ENCODE peak calls at places on chromosomes 1 and 21, in nine cellular contexts. P is Caco-2; I is cardiac muscle cell; T is neural progenitor cell; G is CD8-positive, alpha-beta T cell; Q is ovary; L is astrocyte of the spinal cord; K is PC-9; D is esophagus squamous epithelium. Z is an unnamed sample.

GRCh38 chr1:195794225-195794624 is 814.0 kb downstream of the KCNT2 start:
- DNase-seq in L (no peak), D (no peak), P (no peak), Q (no peak), G (no peak), K (no peak), I (no peak), T (no peak), Z (no peak)

GRCh38 chr21:33246963-33247362 is 17.2 kb downstream of the IFNAR2 start:
- DNase-seq in D (no peak), G (no peak), Q (no peak), T (no peak), L (no peak), I (no peak), P (no peak), K (no peak), Z (no peak)

GRCh38 chr1:227270554-227270953 is 47.7 kb downstream of the CDC42BPA start:
- DNase-seq in K (no peak), P (no peak), Q (no peak), G (no peak), L (no peak), D (no peak), T (no peak), I (peak), Z (no peak)

GRCh38 chr1:162230096-162230495 is 146.6 kb downstream of the SPATA46 start:
- DNase-seq in P (peak), D (no peak), I (peak), L (peak), T (peak), K (no peak), Q (no peak), G (no peak), Z (no peak)

GRCh38 chr1:155591770-155592169 is 18.2 kb upstream of the MSTO1 start:
- DNase-seq in D (no peak), K (peak), Q (no peak), P (peak), T (peak), L (peak), G (peak), I (peak), Z (peak)

GRCh38 chr21:31911138-31911907 is 38.5 kb downstream of the HUNK start:
- DNase-seq in L (no peak), Q (no peak), K (no peak), G (no peak), I (no peak), P (no peak), T (no peak), D (no peak), Z (no peak)

GRCh38 chr1:165631403-165632151 is 543 bp downstream of the MGST3 start:
- DNase-seq in K (peak), G (peak), L (peak), P (peak), Q (peak), I (peak), T (peak), D (no peak), Z (peak)

GRCh38 chr1:38790422-38791212 is 69.0 kb downstream of the RRAGC start:
- DNase-seq in I (no peak), T (no peak), Q (no peak), G (no peak), P (no peak), K (no peak), L (no peak), D (no peak), Z (no peak)

GRCh38 chr1:222653178-222653827 is 35.4 kb downstream of the MIA3 start:
- DNase-seq in G (no peak), I (no peak), L (no peak), Q (no peak), P (no peak), T (no peak), D (no peak), K (no peak), Z (no peak)

GRCh38 chr1:45864765-45865164 is 61.4 kb downstream of the MAST2 start:
- DNase-seq in G (no peak), I (peak), Q (no peak), K (no peak), T (no peak), L (peak), P (no peak), D (no peak), Z (no peak)

GRCh38 chr1:9629445-9630201 is 21.9 kb upstream of the PIK3CD start:
- DNase-seq in K (no peak), P (no peak), T (no peak), I (no peak), L (no peak), G (peak), D (peak), Q (peak), Z (no peak)

GRCh38 chr1:54715493-54716298 is at the start of gene TTC4:
- DNase-seq in T (peak), I (peak), G (peak), Q (peak), L (peak), D (no peak), P (peak), K (peak), Z (peak)

GRCh38 chr1:157523774-157524501 is 28.4 kb downstream of the FCRL5 start:
- DNase-seq in K (no peak), T (no peak), Q (no peak), L (no peak), G (no peak), D (no peak), I (no peak), P (no peak), Z (no peak)

GRCh38 chr1:3663999-3664699 is 11.8 kb downstream of the TP73 start:
- DNase-seq in L (no peak), G (no peak), Q (peak), K (no peak), I (no peak), P (no peak), D (no peak), T (no peak), Z (no peak)

GRCh38 chr1:16348414-16349182 is 3.7 kb downstream of the FBXO42 start:
- DNase-seq in P (no peak), T (no peak), L (peak), Q (no peak), K (no peak), D (no peak), I (peak), G (no peak), Z (peak)

GRCh38 chr1:214514032-214514818 is 37.2 kb downstream of the PTPN14 start:
- DNase-seq in Q (peak), G (no peak), P (no peak), L (peak), I (peak), D (no peak), K (no peak), T (peak), Z (peak)

GRCh38 chr21:27713159-27714109 is 746.5 kb upstream of the ADAMTS5 start:
- DNase-seq in T (no peak), G (no peak), Q (no peak), D (no peak), I (no peak), K (no peak), P (no peak), L (no peak), Z (peak)

GRCh38 chr1:71307451-71307850 is 226.6 kb upstream of the ZRANB2 start:
- DNase-seq in T (no peak), D (no peak), P (no peak), K (no peak), L (peak), Q (no peak), I (peak), G (no peak), Z (peak)

GRCh38 chr1:245085508-245086095 is 69.2 kb upstream of the KIF26B start:
- DNase-seq in T (no peak), K (no peak), G (no peak), L (peak), I (peak), P (no peak), Q (no peak), D (no peak), Z (peak)

GRCh38 chr1:110765640-110766335 is 91.0 kb upstream of the KCNA3 start:
- DNase-seq in D (no peak), T (peak), Q (no peak), L (peak), I (peak), G (peak), P (no peak), K (no peak), Z (peak)

GRCh38 chr1:29767088-29767685 is 530.9 kb downstream of the PTPRU start:
- DNase-seq in P (no peak), I (no peak), T (no peak), Q (no peak), K (no peak), L (no peak), D (no peak), G (no peak), Z (no peak)

GRCh38 chr1:224851210-224851849 is 78.1 kb upstream of the DNAH14 start:
- DNase-seq in Q (no peak), T (peak), I (peak), D (no peak), P (peak), K (peak), L (peak), G (peak), Z (peak)

GRCh38 chr1:99176753-99177152 is 87.5 kb upstream of the PLPPR4 start:
- DNase-seq in T (no peak), P (no peak), D (no peak), L (no peak), K (no peak), I (no peak), Q (no peak), G (no peak), Z (peak)

GRCh38 chr1:203346060-203346754 is 4.7 kb downstream of the FMOD start:
- DNase-seq in P (no peak), L (peak), I (peak), T (no peak), Q (no peak), K (no peak), G (no peak), D (no peak), Z (no peak)

GRCh38 chr1:69932760-69933159 is 272.6 kb downstream of the LRRC40 start:
- DNase-seq in P (no peak), K (no peak), T (no peak), Q (no peak), D (no peak), G (no peak), I (no peak), L (no peak), Z (no peak)

GRCh38 chr1:232776526-232776925 is 28.7 kb upstream of the MAP10 start:
- DNase-seq in L (no peak), I (no peak), K (no peak), D (no peak), T (no peak), G (no peak), P (no peak), Q (no peak), Z (no peak)

GRCh38 chr1:25090707-25091422 is 141.4 kb downstream of the SYF2 start:
- DNase-seq in L (peak), P (peak), K (no peak), I (no peak), Q (no peak), G (no peak), D (no peak), T (no peak), Z (no peak)

GRCh38 chr21:31078796-31079195 is 40.5 kb upstream of the KRTAP19-8 start:
- DNase-seq in L (no peak), P (no peak), G (no peak), K (no peak), Q (no peak), I (peak), T (no peak), D (no peak), Z (peak)

GRCh38 chr1:115671176-115672062 is 29.6 kb downstream of the VANGL1 start:
- DNase-seq in D (no peak), I (no peak), L (peak), P (peak), T (no peak), K (peak), Q (no peak), G (no peak), Z (no peak)

GRCh38 chr1:111475706-111476105 is 1.9 kb downstream of the C1orf162 start:
- DNase-seq in I (no peak), D (no peak), T (no peak), G (no peak), K (no peak), L (no peak), P (no peak), Q (no peak), Z (no peak)

GRCh38 chr1:209510063-209510462 is 73.5 kb upstream of the CAMK1G start:
- DNase-seq in P (no peak), I (no peak), D (no peak), K (no peak), G (no peak), T (no peak), Q (no peak), L (no peak), Z (no peak)

GRCh38 chr1:224529844-224530243 is 86.3 kb upstream of the CNIH3 start:
- DNase-seq in T (no peak), D (no peak), Q (no peak), I (no peak), L (no peak), P (no peak), G (no peak), K (no peak), Z (no peak)

GRCh38 chr1:186218661-186219352 is 156.2 kb downstream of the TPR start:
- DNase-seq in T (no peak), D (no peak), G (no peak), P (no peak), L (no peak), I (no peak), K (no peak), Q (no peak), Z (no peak)

GRCh38 chr1:203316626-203317093 is 11.3 kb downstream of the BTG2 start:
- DNase-seq in D (no peak), P (peak), T (no peak), K (peak), G (no peak), Q (no peak), L (no peak), I (peak), Z (peak)

GRCh38 chr1:66980745-66981367 is 56.1 kb downstream of the MIER1 start:
- DNase-seq in G (no peak), I (no peak), Q (no peak), T (no peak), P (no peak), L (no peak), K (no peak), D (no peak), Z (peak)

GRCh38 chr1:30682396-30683275 is 40.7 kb downstream of the MATN1 start:
- DNase-seq in T (no peak), Q (no peak), D (no peak), I (no peak), L (no peak), G (no peak), K (no peak), P (no peak), Z (no peak)

DNA sequence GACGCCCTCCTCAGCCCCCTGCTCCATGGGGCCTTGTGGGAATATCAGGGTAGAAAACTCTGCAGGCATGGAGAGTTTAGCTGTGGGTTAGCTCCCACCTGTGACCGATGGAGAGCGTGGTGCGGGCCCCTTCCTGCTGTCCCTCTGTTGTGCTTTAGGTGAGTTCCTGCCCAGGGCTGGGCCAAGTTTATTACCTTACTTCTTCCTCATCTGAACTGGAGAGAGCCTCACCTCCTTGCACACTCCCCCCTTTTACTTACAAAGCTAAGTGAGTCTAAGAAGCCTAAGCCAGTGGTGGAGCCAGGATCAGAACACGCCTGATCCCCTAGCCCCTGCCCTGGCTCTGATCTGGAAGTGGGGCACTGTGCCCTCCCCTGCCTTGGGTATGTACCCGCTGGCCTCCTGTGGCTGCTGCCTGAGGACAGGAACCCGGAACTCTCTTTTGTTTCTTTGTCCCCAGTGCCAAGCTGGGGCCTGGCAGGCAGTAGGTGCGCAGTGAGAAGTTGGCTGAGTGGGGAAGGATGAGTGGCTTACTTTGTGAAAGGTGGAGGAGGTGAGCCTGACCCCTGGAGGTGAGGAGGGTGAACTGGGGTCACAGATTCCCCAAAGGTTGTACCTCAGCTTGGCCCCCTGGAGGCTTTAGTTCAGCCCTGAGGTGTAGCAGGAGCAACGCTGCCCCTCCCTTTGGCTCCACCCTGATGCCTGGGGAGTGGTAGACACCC is 32.9 kb downstream of the ARHGEF10L start:
- DNase-seq in L (no peak), T (peak), P (peak), D (no peak), I (no peak), Q (no peak), G (no peak), K (no peak), Z (no peak)
- H3K4me3 ChIP-seq in L (no peak), T (no peak), P (no peak), D (no peak), I (no peak), Q (no peak), G (no peak), K (no peak), Z (no peak)

DNA sequence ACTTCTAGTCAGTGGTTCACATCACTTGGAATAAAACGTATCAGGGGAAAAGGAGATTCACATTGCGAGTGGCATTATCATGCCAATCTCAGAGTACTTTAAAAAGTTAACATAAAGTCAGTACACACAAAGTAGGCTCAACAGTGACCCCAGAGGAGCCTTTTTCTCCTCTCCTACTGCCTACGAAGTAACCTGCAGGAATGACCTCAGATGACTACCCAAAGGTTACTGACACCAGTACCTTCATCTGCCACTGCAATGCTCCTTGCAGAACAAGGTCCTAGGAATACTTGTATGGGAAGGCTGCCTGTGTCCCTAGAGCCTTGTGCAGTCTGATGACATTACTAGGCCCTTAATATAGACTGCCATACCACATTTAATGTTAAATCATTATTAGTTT is 389.8 kb upstream of the LYPLAL1 start:
- DNase-seq in K (no peak), G (no peak), Q (no peak), P (peak), I (no peak), L (no peak), D (no peak), T (no peak), Z (no peak)
- TF ChIP-seq CTCF in K (no peak), G (no peak), Q (no peak), P (no peak), I (no peak), L (no peak), D (no peak), T (no peak), Z (no peak)

DNA sequence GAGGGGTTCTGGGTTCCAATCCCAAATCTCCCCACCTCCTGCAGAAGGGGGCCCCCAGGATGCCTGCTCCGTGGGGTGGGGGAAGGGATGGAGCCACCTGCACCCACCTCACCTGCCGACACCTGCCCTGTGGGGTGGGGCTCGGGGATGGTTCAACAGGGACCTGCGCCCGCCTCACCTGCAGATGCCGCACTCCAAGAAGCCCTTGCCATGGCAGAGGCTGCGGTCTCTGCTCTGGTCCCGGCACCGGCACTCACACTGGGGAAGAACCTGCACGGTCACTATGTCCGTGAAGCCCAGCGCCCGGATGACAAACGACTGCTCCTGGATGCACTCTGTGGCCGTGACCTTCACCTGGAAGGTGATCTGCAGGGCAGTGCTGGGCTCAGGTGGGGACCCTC is 18.1 kb upstream of the PTTG1IP start:
- DNase-seq in K (no peak), G (no peak), I (no peak), T (no peak), D (no peak), Q (no peak), L (no peak), P (no peak), Z (no peak)
- H3K4me3 ChIP-seq in K (no peak), G (no peak), I (no peak), T (no peak), D (no peak), Q (no peak), L (no peak), P (no peak), Z (no peak)

DNA sequence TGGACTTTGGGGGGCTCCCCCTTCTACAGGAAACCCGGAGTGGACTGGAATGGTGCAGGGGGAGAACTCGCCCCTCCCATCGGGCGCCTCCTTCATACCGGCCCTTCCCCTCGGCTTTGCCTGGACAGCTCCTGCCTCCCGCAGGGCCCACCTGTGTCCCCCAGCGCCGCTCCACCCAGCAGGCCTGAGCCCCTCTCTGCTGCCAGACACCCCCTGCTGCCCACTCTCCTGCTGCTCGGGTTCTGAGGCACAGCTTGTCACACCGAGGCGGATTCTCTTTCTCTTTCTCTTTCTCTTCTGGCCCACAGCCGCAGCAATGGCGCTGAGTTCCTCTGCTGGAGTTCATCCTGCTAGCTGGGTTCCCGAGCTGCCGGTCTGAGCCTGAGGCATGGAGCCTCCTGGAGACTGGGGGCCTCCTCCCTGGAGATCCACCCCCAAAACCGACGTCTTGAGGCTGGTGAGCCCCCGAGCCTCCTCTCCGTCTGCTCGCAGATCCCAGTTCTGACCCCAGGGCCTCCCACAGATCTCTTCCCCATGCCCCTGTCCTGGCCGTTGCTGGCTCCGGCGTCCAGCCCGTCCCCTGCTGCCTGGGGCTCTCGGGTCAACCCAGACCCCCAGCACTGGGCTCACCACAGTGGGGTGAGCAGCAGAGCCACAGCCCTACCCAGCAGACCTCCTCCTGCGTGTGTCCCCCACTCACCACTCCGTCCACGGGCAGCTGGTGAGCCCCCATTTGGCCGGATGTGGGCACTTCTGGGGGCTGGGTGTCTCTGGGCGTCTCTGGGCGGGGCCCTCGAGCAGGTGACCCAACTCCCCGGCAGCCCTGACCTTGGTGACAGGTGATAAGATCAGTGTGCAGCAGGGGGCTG is at the start of gene TNFRSF14:
- DNase-seq in K (peak), P (no peak), Q (peak), L (peak), T (peak), D (no peak), G (peak), I (peak), Z (peak)
- TF ChIP-seq CTCF in K (no peak), P (no peak), Q (no peak), L (peak), T (no peak), D (no peak), G (peak), I (peak), Z (peak)

GRCh38 chr21:43361493-43362296 is 65.2 kb downstream of the SIK1 start:
- DNase-seq in K (no peak), Q (peak), I (peak), D (no peak), L (peak), G (peak), T (no peak), P (no peak), Z (no peak)
- H3K4me3 ChIP-seq in K (no peak), Q (no peak), I (no peak), D (peak), L (no peak), G (peak), T (no peak), P (no peak), Z (no peak)

Z was measured in fibroblast of the aortic adventitia.